ENCODE peak calls at places on chromosomes 2 and 18, in five cellular contexts. M, H, P, Q and N are unnamed samples.

GRCh38 chr18:44917865-44918476 is 237.3 kb downstream of the SETBP1 start:
- DNase-seq in M (no peak), P (no peak), Q (peak), H (no peak), N (no peak)

GRCh38 chr2:194363295-194363694 is 1293.7 kb upstream of the SLC39A10 start:
- DNase-seq in M (no peak), H (no peak), Q (no peak), P (no peak), N (no peak)

GRCh38 chr2:55840460-55840859 is 83.1 kb downstream of the EFEMP1 start:
- DNase-seq in M (no peak), H (no peak), P (no peak), Q (no peak), N (no peak)

GRCh38 chr18:40159141-40160017 is 1795.7 kb upstream of the PIK3C3 start:
- DNase-seq in H (no peak), Q (peak), P (peak), M (no peak), N (peak)

GRCh38 chr2:101270700-101271259 is 18.1 kb downstream of the CNOT11 start:
- DNase-seq in Q (no peak), P (no peak), H (no peak), M (no peak), N (no peak)

GRCh38 chr2:119333833-119334232 is 32.8 kb downstream of the C2orf76 start:
- DNase-seq in H (no peak), P (no peak), Q (no peak), M (no peak), N (no peak)

GRCh38 chr2:83323055-83323454 is 1136.0 kb downstream of the SUCLG1 start:
- DNase-seq in H (no peak), M (no peak), Q (no peak), P (no peak), N (no peak)

GRCh38 chr2:241894681-241895426 is 25.3 kb downstream of the RTP5 start:
- DNase-seq in M (no peak), P (no peak), H (no peak), Q (no peak), N (no peak)

GRCh38 chr2:172287605-172288326 is 139.6 kb upstream of the ITGA6 start:
- DNase-seq in H (no peak), P (no peak), Q (no peak), M (no peak), N (no peak)

GRCh38 chr2:172284209-172284608 is 143.2 kb upstream of the ITGA6 start:
- DNase-seq in M (no peak), H (no peak), Q (no peak), P (no peak), N (no peak)

GRCh38 chr2:172285010-172285621 is 142.3 kb upstream of the ITGA6 start:
- DNase-seq in P (no peak), M (no peak), H (no peak), Q (no peak), N (no peak)

GRCh38 chr2:172285760-172286159 is 141.6 kb upstream of the ITGA6 start:
- DNase-seq in P (no peak), Q (no peak), H (no peak), M (no peak), N (no peak)

DNA sequence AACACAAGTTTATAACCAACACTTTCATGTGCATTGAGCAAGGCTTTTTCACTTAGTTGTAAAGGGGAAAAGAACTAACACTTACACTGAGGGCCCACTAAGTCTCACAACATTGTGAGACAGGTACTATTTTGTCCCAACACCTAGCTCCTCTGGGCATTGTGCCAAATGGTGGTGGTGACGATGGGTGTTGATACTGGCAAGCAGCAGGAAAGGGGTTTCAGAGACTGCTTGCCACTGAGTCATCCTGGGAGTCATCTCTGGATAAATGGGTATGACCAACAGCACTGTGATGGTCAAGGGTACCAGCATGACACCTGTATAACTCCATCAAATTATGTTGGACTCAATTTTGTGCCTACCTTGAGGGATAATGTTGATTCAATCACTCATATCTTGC is 138.8 kb upstream of the ITGA6 start:
- DNase-seq in Q (no peak), P (peak), M (no peak), H (no peak), N (no peak)
- TF ChIP-seq JUND in Q (no peak), P (peak), M (no peak), H (no peak), N (no peak)

GRCh38 chr2:191486584-191487320 is 191.2 kb upstream of the NABP1 start:
- DNase-seq in P (peak), M (no peak), Q (no peak), H (no peak), N (no peak)
- TF ChIP-seq JUND in P (peak), M (no peak), Q (no peak), H (no peak), N (no peak)

DNA sequence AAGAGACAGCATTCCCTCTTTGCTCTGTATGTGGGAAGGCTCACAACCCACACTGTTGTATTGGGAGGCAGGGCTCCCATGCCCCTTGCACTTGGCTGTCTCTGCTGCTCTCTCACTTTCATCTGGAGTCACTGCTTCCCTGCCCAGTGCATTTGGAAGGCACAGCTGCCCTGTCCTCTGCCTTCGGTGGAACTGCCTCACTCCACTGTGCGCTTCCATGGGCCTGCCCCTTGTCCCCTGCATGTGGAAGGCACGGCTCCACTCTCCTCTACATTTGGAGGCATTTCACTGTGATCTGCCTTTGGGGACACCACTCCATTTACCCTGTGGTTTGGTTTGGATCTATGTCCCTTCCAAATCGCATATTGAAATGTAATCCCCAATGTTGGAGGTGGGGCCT is 9.1 kb upstream of the PROM2 start:
- DNase-seq in H (no peak), Q (no peak), M (no peak), P (no peak), N (no peak)
- TF ChIP-seq JUND in H (no peak), Q (no peak), M (no peak), P (no peak), N (no peak)

GRCh38 chr2:198315791-198316190 is 511.4 kb downstream of the PLCL1 start:
- DNase-seq in P (no peak), M (no peak), Q (no peak), H (no peak), N (no peak)

GRCh38 chr2:198312621-198313483 is 508.5 kb downstream of the PLCL1 start:
- DNase-seq in Q (no peak), M (no peak), H (no peak), P (no peak), N (no peak)

GRCh38 chr2:198316852-198317395 is 512.5 kb downstream of the PLCL1 start:
- DNase-seq in H (no peak), M (no peak), Q (no peak), P (no peak), N (no peak)

GRCh38 chr2:198316231-198316630 is 511.8 kb downstream of the PLCL1 start:
- DNase-seq in H (no peak), M (no peak), Q (no peak), P (no peak), N (no peak)

DNA sequence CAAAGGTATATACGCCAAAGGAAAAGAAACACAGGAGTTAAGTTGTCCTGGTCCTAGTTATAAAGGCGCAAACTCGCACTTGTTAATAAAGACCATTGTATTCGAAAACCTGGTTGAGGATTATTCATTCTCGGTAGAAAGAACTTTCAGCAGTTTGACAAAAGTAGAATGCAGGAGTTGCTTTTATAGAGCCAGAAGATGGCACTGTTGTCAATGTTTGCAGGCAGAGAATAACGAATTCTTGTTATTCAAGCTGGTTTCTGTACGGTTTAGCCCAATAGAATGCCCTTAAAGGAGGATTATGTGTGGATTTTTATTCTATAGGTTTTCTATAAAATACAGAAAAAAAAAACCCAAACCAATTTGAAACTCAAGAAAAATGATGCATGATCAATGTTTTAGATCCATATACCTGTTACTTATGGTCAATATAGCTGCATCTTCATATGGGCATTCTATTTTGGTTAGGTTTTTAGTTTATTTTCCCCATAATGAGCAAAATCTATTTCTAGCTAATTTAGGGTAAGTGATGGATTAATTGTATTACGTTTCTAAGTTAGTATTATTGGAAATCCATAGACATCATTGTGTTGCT is 510.3 kb downstream of the PLCL1 start:
- DNase-seq in Q (peak), P (peak), M (no peak), H (no peak), N (peak)
- TF ChIP-seq JUND in Q (no peak), P (no peak), M (no peak), H (no peak), N (no peak)

GRCh38 chr2:7269993-7270392 is 352.8 kb downstream of the RNF144A start:
- DNase-seq in Q (no peak), H (no peak), M (no peak), P (no peak), N (no peak)
- TF ChIP-seq JUND in Q (no peak), H (no peak), M (no peak), P (no peak), N (no peak)

GRCh38 chr2:188403676-188404075 is 112.0 kb downstream of the GULP1 start:
- DNase-seq in P (no peak), M (no peak), Q (no peak), H (no peak), N (no peak)

GRCh38 chr2:188404341-188405004 is 112.8 kb downstream of the GULP1 start:
- DNase-seq in Q (no peak), M (no peak), P (no peak), H (no peak), N (no peak)

GRCh38 chr2:188395903-188396699 is 104.4 kb downstream of the GULP1 start:
- DNase-seq in H (no peak), M (no peak), Q (no peak), P (no peak), N (no peak)

GRCh38 chr2:188394931-188395330 is 103.3 kb downstream of the GULP1 start:
- DNase-seq in H (no peak), P (no peak), Q (no peak), M (no peak), N (no peak)

DNA sequence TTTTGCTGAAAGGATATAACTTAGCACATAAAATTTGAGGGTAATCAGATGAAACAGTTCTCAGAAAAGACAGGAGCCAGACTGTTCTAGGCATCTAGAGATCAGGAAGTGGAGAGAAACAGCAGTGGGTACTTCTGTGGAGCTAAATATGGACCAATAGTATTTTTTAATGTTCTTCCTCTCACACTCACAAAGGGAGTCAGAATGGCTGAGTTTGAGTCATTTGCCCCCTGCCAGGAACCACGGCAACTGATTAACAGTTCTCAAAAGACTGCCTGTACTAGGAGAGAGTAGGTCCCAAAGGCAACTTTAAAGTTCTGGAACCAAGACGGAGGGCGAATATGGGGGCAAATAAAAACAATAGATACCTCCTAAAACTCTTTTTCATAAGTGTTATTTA is 107.5 kb downstream of the GULP1 start:
- DNase-seq in M (no peak), H (no peak), Q (no peak), P (no peak), N (no peak)
- TF ChIP-seq JUND in M (no peak), H (no peak), Q (no peak), P (no peak), N (no peak)

GRCh38 chr2:50466694-50467093 is 565.2 kb downstream of the NRXN1 start:
- DNase-seq in Q (no peak), P (no peak), M (no peak), H (no peak), N (no peak)
- TF ChIP-seq JUND in Q (no peak), P (no peak), M (no peak), H (no peak), N (no peak)

GRCh38 chr2:27714851-27715291 is 51.2 kb downstream of the SLC4A1AP start:
- DNase-seq in Q (no peak), P (no peak), H (no peak), M (no peak), N (no peak)

GRCh38 chr2:27714053-27714452 is 50.4 kb downstream of the SLC4A1AP start:
- DNase-seq in Q (no peak), M (no peak), H (no peak), P (no peak), N (no peak)

GRCh38 chr2:27716301-27717069 is 52.8 kb downstream of the SLC4A1AP start:
- DNase-seq in P (no peak), Q (no peak), M (no peak), H (no peak), N (no peak)

GRCh38 chr2:27715318-27716165 is 51.9 kb downstream of the SLC4A1AP start:
- DNase-seq in Q (no peak), M (no peak), H (peak), P (no peak), N (no peak)

GRCh38 chr2:27717070-27717453 is 53.4 kb downstream of the SLC4A1AP start:
- DNase-seq in Q (no peak), M (no peak), P (no peak), H (no peak), N (peak)
- TF ChIP-seq JUND in Q (no peak), M (no peak), P (no peak), H (no peak), N (no peak)

GRCh38 chr2:11583203-11583752 is 49.4 kb downstream of the GREB1 start:
- DNase-seq in M (no peak), P (no peak), Q (peak), H (no peak), N (no peak)
- TF ChIP-seq JUND in M (no peak), P (no peak), Q (no peak), H (no peak), N (no peak)

DNA sequence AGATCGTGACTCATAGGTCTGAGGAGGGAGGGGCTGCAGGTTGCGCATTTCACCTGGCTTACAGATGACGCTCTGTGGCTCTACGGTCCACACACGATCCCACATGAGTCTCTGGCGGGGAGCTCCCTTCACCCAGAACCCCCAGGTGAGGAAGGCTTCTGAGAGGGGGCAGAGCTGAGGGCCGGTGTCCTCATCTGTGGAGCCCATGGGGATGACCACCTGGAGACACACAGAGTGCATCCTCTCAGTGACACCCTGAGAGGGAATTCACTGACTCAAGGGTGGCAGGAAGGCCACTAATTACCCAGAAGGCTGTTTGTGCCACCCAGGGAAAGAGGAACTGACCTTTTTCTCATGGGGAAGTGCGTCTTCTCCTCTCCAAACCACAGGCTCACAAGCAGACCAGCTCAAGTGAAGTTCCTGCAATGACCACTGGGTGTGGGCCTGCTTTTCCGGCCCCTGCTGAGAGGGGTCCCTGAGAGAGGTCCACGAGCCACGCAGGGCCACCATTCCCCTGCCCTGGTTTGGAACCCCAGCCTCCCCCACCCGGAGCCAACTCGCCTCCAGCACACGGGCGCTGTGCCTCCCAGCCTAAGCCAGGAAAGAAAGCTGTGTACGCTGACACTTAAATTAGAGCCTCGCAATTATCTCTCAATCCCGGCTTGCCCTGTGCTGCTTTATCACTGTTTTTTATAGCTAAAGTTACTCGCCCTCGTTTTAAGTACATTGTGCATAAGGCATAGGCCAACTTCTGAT is 114.1 kb downstream of the BCL11A start:
- DNase-seq in P (no peak), Q (no peak), M (no peak), H (peak), N (no peak)
- TF ChIP-seq JUND in P (no peak), Q (no peak), M (no peak), H (no peak), N (no peak)